ENCODE peak calls at places on chromosome 17, in six cellular contexts. U is GM12878, I is K562, V is HepG2, Y is GM12891, B is H1. W is an unnamed sample.
A peak's percentile ranks its signal among the peaks of the same experiment; 100 is the strongest.

GRCh38 chr17:71423871-71424546 is 696.8 kb upstream of the SOX9 start:
- DNase-seq in V (no peak), B (no peak), U (no peak), Y (no peak), I (no peak), W (no peak)

GRCh38 chr17:70609566-70609965 is 440.2 kb downstream of the KCNJ2 start:
- DNase-seq in V (no peak), I (no peak), U (no peak), Y (no peak), B (no peak), W (no peak)

GRCh38 chr17:39939588-39940419 is 12.3 kb downstream of the LRRC3C start:
- DNase-seq in U (peak; percentile 71), V (no peak), Y (no peak), B (no peak), I (peak; percentile 59), W (no peak)

GRCh38 chr17:42591411-42591810 is 13.9 kb upstream of the PSMC3IP start:
- DNase-seq in V (no peak), I (no peak), U (no peak), B (no peak), Y (no peak), W (no peak)

GRCh38 chr17:48753794-48754499 is 25.4 kb upstream of the HOXB13 start:
- DNase-seq in V (no peak), Y (no peak), B (no peak), I (no peak), U (no peak), W (no peak)

GRCh38 chr17:73462830-73463229 is 151.0 kb upstream of the CDC42EP4 start:
- DNase-seq in V (no peak), B (no peak), U (no peak), Y (no peak), I (no peak), W (no peak)

GRCh38 chr17:34486781-34487180 is 92.6 kb upstream of the TMEM132E start:
- DNase-seq in Y (no peak), U (no peak), I (no peak), B (no peak), V (no peak), W (no peak)

GRCh38 chr17:8674344-8675305 is 44.1 kb upstream of the MYH10 start:
- DNase-seq in I (no peak), V (no peak), B (no peak), U (no peak), Y (no peak), W (no peak)

GRCh38 chr17:20074489-20074888 is 65.3 kb downstream of the SPECC1 start:
- DNase-seq in U (no peak), Y (no peak), V (no peak), I (no peak), B (no peak), W (no peak)

GRCh38 chr17:17420035-17420434 is 56.8 kb upstream of the MED9 start:
- DNase-seq in I (no peak), B (no peak), Y (no peak), U (no peak), V (no peak), W (no peak)

GRCh38 chr17:77471984-77472836 is 331.4 kb downstream of the SEC14L1 start:
- DNase-seq in B (no peak), Y (no peak), V (no peak), U (no peak), I (peak; percentile 35), W (no peak)

GRCh38 chr17:40329981-40330794 is 21.2 kb downstream of the RARA start:
- DNase-seq in B (no peak), Y (no peak), I (no peak), U (no peak), V (no peak), W (no peak)

GRCh38 chr17:56583772-56584171 is 9.7 kb upstream of the NOG start:
- DNase-seq in V (no peak), I (no peak), B (no peak), Y (no peak), U (no peak), W (no peak)

GRCh38 chr17:62753562-62753961 is 54.6 kb downstream of the MARCHF10 start:
- DNase-seq in Y (no peak), I (no peak), B (no peak), U (no peak), V (no peak), W (no peak)

GRCh38 chr17:81065500-81065899 is 30.5 kb downstream of the BAIAP2 start:
- DNase-seq in I (no peak), Y (no peak), U (no peak), B (no peak), V (no peak), W (no peak)

GRCh38 chr17:13031718-13032350 is 14.0 kb upstream of the ELAC2 start:
- DNase-seq in B (no peak), V (peak; percentile 10), I (peak; percentile 62), Y (peak; percentile 39), U (no peak), W (peak; percentile 22)

GRCh38 chr17:63434951-63435571 is 11.0 kb downstream of the CYB561 start:
- DNase-seq in V (no peak), I (no peak), Y (no peak), U (no peak), B (no peak), W (no peak)

GRCh38 chr17:65123757-65124675 is 13.2 kb upstream of the RGS9 start:
- DNase-seq in Y (no peak), I (no peak), V (no peak), U (no peak), B (no peak), W (no peak)

GRCh38 chr17:7523033-7523432 is 25.8 kb upstream of the TNFSF12 start:
- DNase-seq in V (peak; percentile 43), B (peak; percentile 79), Y (no peak), U (no peak), I (peak; percentile 15), W (no peak)

GRCh38 chr17:8465381-8466158 is 29.9 kb downstream of the NDEL1 start:
- DNase-seq in U (no peak), I (no peak), V (no peak), B (no peak), Y (no peak), W (no peak)

GRCh38 chr17:40038882-40039513 is 15.2 kb downstream of the MED24 start:
- DNase-seq in B (no peak), V (peak; percentile 79), I (no peak), Y (no peak), U (no peak), W (no peak)

GRCh38 chr17:77330602-77331081 is 189.9 kb downstream of the SEC14L1 start:
- DNase-seq in V (no peak), B (no peak), I (no peak), Y (no peak), U (no peak), W (no peak)

DNA sequence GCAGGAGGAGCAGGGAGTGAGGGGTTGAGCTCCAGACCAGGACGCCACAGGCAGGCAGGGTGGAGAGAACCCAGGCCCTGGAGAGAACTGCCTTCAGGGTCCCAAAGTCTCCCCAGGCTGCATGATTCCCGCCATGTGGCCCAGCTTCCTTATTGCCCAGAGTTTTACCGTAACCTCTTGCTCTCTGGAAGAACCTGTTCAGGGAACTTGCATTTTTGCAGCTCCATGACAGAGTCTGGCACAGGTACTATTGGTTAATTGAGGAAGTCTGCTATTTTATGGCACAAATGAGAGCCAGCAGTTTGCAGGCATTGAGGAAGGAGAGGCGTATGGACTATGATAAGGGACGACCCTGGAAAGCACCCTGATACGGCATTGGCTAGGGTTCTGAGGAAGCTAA is 11.6 kb upstream of the NOS2 start:
- DNase-seq in U (no peak), V (no peak), I (peak; percentile 2), B (no peak), Y (no peak), W (no peak)
- TF ChIP-seq POLR2AphosphoS5 in U (no peak), V (no peak), I (no peak), B (no peak), Y (no peak), W (no peak)

GRCh38 chr17:5557990-5558389 is 26.3 kb downstream of the NLRP1 start:
- DNase-seq in U (no peak), B (no peak), I (no peak), Y (no peak), V (no peak), W (no peak)
- TF ChIP-seq TAF1 in U (no peak), B (no peak), I (no peak), Y (no peak), V (no peak), W (no peak)

GRCh38 chr17:50198026-50198669 is 3.3 kb downstream of the COL1A1 start:
- DNase-seq in B (no peak), I (peak; percentile 57), U (no peak), Y (no peak), V (peak; percentile 72), W (no peak)
- TF ChIP-seq POLR2A in B (no peak), I (no peak), U (no peak), Y (no peak), V (no peak), W (no peak)

DNA sequence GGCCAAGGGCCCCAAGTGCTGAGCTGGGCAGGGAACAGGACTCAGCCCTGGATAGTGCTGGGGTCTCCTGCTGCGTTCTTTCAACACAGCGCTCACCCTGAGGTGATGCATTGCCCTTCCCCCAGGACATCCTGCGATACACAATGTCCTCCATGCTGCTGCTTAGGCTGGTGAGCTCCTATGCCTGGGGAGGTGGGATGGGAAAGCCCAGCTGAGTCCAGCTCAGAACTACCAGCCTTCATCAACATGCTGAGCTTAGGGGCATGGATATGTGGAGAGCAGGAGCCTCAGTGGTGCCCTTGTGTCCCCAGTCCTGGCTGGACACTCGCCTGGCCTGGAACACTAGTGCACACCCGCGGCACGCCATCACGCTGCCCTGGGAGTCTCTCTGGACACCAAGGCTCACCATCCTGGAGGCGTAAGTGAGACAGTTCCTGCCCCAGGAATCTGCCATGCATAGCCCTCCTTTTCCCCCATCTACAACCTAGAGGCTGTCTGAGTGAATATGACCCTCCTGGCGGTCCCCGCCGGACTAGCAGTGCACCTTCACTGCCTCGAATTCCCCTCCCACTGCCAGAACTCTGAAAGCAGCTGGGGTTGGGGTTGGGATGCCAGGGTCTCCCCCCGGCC is 710 bp downstream of the ZACN start:
- DNase-seq in U (no peak), I (peak; percentile 32), Y (peak; percentile 21), V (no peak), B (no peak), W (no peak)
- TF ChIP-seq POLR2AphosphoS5 in U (no peak), I (no peak), Y (no peak), V (peak; percentile 12), B (peak; percentile 38), W (no peak)

W was measured in GM12892.